ENCODE peak calls at places on chromosomes 2 and 18, in nine cellular contexts. E is uterus; A is coronary artery; N is sigmoid colon; O is GM13976; T is CD8-positive, alpha-beta T cell; P is fibroblast of lung; F is AG09309; I is Caco-2. B is an unnamed sample.

GRCh38 chr2:235595420-235596010 is 101.7 kb downstream of the AGAP1 start:
- DNase-seq in E (peak), A (no peak), N (peak), O (peak), T (peak), P (peak), F (peak), I (peak), B (peak)

GRCh38 chr2:118882693-118883336 is 35.4 kb upstream of the EN1 start:
- DNase-seq in E (peak), A (no peak), N (peak), O (peak), T (peak), P (peak), F (peak), I (peak), B (peak)

GRCh38 chr2:207161247-207161646 is 4.5 kb downstream of the KLF7 start:
- DNase-seq in E (no peak), A (no peak), N (no peak), O (no peak), T (no peak), P (no peak), F (no peak), I (no peak), B (no peak)

GRCh38 chr2:236498369-236498768 is 71.3 kb upstream of the ACKR3 start:
- DNase-seq in E (no peak), A (no peak), N (no peak), O (no peak), T (no peak), P (peak), F (no peak), I (no peak), B (no peak)

GRCh38 chr2:235479604-235480003 is 14.2 kb upstream of the AGAP1 start:
- DNase-seq in E (no peak), A (no peak), N (no peak), O (no peak), T (no peak), P (no peak), F (no peak), I (no peak), B (no peak)

GRCh38 chr2:71277536-71278103 is 50.7 kb upstream of the PAIP2B start:
- DNase-seq in E (no peak), A (no peak), N (no peak), O (peak), T (no peak), P (peak), F (no peak), I (peak), B (peak)

GRCh38 chr2:219542931-219543595 is 546 bp downstream of the CHPF start:
- DNase-seq in E (no peak), A (no peak), N (no peak), O (no peak), T (no peak), P (peak), F (no peak), I (peak), B (peak)

GRCh38 chr18:54119524-54120019 is 104.9 kb downstream of the MBD2 start:
- DNase-seq in E (no peak), A (no peak), N (no peak), O (peak), T (no peak), P (peak), F (no peak), I (no peak), B (peak)

GRCh38 chr2:71951067-71951436 is 196.6 kb downstream of the CYP26B1 start:
- DNase-seq in E (no peak), A (no peak), N (no peak), O (no peak), T (no peak), P (no peak), F (no peak), I (no peak), B (no peak)

GRCh38 chr2:95270541-95271081 is 3.6 kb upstream of the PROM2 start:
- DNase-seq in E (no peak), A (peak), N (no peak), O (no peak), T (no peak), P (no peak), F (no peak), I (peak), B (no peak)

GRCh38 chr2:20963867-20964266 is 80.0 kb downstream of the APOB start:
- DNase-seq in E (no peak), A (no peak), N (no peak), O (no peak), T (no peak), P (no peak), F (no peak), I (no peak), B (no peak)

GRCh38 chr2:98444436-98445166 is at the start of gene INPP4A:
- DNase-seq in E (peak), A (no peak), N (peak), O (peak), T (peak), P (peak), F (no peak), I (peak), B (peak)

GRCh38 chr18:70513502-70514171 is 224.8 kb downstream of the SOCS6 start:
- DNase-seq in E (no peak), A (no peak), N (no peak), O (no peak), T (no peak), P (no peak), F (no peak), I (no peak), B (no peak)

GRCh38 chr2:128273469-128274081 is 45.1 kb downstream of the HS6ST1 start:
- DNase-seq in E (no peak), A (peak), N (peak), O (no peak), T (no peak), P (no peak), F (no peak), I (peak), B (no peak)

GRCh38 chr18:47689386-47689785 is 241.1 kb downstream of the SMAD2 start:
- DNase-seq in E (no peak), A (no peak), N (no peak), O (no peak), T (no peak), P (no peak), F (no peak), I (no peak), B (no peak)

GRCh38 chr2:33086400-33087015 is 139.8 kb downstream of the LTBP1 start:
- DNase-seq in E (no peak), A (no peak), N (no peak), O (no peak), T (no peak), P (peak), F (no peak), I (no peak), B (no peak)

GRCh38 chr2:190178066-190178722 is 115.7 kb upstream of the MSTN start:
- DNase-seq in E (no peak), A (no peak), N (no peak), O (no peak), T (no peak), P (no peak), F (no peak), I (no peak), B (no peak)

GRCh38 chr2:190179754-190180312 is 117.3 kb upstream of the MSTN start:
- DNase-seq in E (no peak), A (no peak), N (no peak), O (peak), T (no peak), P (no peak), F (no peak), I (no peak), B (peak)

GRCh38 chr2:190182071-190182524 is 119.6 kb upstream of the MSTN start:
- DNase-seq in E (no peak), A (no peak), N (no peak), O (peak), T (no peak), P (no peak), F (no peak), I (no peak), B (peak)

GRCh38 chr2:190181066-190181681 is 118.6 kb upstream of the MSTN start:
- DNase-seq in E (no peak), A (no peak), N (no peak), O (no peak), T (no peak), P (no peak), F (no peak), I (no peak), B (peak)

DNA sequence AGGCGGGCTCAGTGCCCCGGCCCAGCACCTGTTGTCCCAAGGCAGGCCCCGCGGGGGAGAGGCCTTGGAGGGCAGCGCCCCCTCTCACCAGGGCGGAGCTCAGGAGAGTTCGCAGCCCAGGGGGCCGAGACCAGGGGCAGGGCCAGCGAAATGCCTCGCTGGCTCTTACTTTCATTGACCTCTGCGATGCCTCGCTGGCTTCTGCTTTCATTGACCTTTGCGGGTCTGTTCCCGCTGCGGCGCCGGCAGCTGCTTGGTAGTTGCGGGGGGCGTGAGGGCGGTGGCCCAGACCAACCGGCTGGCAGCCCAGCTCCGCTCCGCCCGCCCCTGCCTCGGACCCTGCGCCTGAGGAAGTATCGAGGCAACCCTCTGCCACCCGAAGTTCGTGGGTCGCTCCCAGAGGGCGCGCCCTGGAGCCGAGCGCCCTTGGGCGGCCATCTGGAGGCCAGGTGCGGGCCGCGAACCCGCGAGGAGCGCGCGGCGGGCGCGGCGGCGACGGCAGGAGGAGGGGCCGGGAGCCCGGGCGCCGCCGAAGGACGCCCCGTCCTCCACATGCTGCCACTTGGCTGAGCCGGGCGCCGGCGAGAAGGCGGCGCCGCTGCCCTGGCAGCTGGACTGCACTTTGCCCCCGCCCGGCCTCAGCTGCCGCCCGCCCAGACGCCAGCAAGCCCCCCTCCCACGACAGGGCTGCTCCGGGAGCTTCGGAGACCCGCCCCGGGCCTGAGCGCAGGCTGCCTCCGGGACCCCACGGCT is 118.0 kb upstream of the MSTN start:
- DNase-seq in E (peak), A (no peak), N (peak), O (peak), T (no peak), P (peak), F (no peak), I (peak), B (peak)
- TF ChIP-seq CTCF in E (no peak), A (no peak), N (peak), O (peak), T (no peak), P (peak), F (peak), I (peak), B (peak)

GRCh38 chr2:191020742-191021381 is 6.9 kb upstream of the STAT1 start:
- DNase-seq in E (peak), A (no peak), N (peak), O (peak), T (no peak), P (peak), F (peak), I (no peak), B (peak)
- TF ChIP-seq CTCF in E (no peak), A (no peak), N (no peak), O (no peak), T (no peak), P (no peak), F (no peak), I (no peak), B (no peak)

GRCh38 chr2:15831150-15831549 is 109.2 kb upstream of the MYCN start:
- DNase-seq in E (no peak), A (no peak), N (no peak), O (no peak), T (no peak), P (no peak), F (no peak), I (no peak), B (no peak)

GRCh38 chr2:15834381-15835031 is 105.8 kb upstream of the MYCN start:
- DNase-seq in E (no peak), A (peak), N (no peak), O (no peak), T (no peak), P (no peak), F (no peak), I (no peak), B (no peak)

GRCh38 chr2:15833731-15834130 is 106.6 kb upstream of the MYCN start:
- DNase-seq in E (no peak), A (no peak), N (no peak), O (no peak), T (no peak), P (no peak), F (no peak), I (no peak), B (no peak)

GRCh38 chr2:15832849-15833680 is 107.3 kb upstream of the MYCN start:
- DNase-seq in E (no peak), A (peak), N (no peak), O (no peak), T (no peak), P (no peak), F (no peak), I (no peak), B (no peak)

DNA sequence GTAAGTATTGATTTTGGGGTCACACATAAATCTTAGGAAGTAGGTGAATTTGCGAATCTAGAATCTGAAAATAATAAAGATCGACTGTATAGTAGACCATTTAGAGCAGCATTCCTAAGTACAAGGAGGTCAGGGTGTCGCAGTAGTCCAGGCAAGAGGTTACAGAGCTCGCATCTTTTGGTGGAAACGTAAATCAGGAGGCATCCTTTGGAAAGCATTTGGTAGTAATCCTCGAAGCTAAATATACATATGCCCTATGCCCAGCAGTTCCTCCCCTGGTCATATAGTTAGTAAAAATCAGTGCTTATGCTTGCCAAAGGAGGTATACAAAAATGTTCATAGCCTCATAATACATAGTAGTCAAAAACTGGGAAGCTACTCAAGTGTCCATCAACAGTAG is 108.0 kb upstream of the MYCN start:
- DNase-seq in E (no peak), A (no peak), N (no peak), O (no peak), T (no peak), P (no peak), F (no peak), I (no peak), B (no peak)
- TF ChIP-seq CTCF in E (no peak), A (no peak), N (no peak), O (no peak), T (no peak), P (no peak), F (no peak), I (no peak), B (no peak)

DNA sequence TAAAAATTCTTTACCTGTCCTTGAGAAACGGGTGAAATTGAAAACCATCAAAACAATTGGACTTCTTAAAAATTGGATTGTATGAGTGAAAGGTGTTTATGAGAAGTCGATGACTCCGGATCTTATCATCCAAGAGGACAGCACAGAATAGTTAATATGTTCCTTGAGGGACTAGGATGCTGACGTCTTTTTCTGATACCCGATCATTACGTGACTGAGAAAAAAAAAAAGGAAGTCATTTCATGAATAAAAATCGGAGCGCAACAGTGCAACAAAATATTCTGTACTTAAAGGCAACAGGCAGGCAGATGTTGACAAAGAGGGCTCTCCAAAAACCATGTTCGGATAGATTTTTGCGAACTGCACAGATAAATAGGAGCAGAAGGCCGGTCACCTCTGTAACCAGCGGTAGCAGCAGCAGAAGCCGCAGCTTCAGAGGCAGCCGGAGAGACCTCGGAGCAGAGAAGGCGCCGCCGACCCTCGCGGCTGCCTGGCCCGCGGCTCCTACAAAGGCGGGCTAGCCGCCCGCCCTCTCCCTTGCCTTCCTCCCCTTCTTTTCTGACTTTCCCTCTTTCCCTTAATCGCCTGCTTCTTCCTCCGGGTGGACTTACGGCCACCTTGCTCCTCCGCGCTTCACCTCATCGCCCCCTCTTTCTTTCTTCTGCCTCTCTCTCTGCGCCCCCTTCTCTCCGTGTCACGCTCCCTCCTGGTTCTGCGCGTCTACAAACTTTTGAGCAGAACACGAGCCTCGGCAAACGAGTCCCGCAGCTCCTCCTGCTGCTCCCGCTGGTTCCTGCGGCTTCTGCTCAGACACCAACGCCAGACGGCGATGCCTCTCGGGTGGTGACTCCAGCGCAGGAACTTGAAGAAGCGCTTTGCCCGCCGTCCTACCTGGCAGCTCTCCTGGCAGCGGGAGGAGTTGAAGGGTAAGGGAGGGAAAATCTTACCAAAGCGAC is at the start of gene ADCYAP1:
- DNase-seq in E (no peak), A (no peak), N (no peak), O (peak), T (no peak), P (peak), F (no peak), I (no peak), B (no peak)
- TF ChIP-seq CTCF in E (no peak), A (no peak), N (no peak), O (no peak), T (no peak), P (no peak), F (no peak), I (no peak), B (no peak)

GRCh38 chr2:79882548-79882947 is 369.7 kb downstream of the CTNNA2 start:
- DNase-seq in E (no peak), A (no peak), N (no peak), O (no peak), T (no peak), P (no peak), F (no peak), I (no peak), B (no peak)

GRCh38 chr2:79892123-79892522 is 379.3 kb downstream of the CTNNA2 start:
- DNase-seq in E (no peak), A (no peak), N (no peak), O (no peak), T (no peak), P (no peak), F (no peak), I (no peak), B (no peak)

GRCh38 chr2:79887747-79888374 is 375.0 kb downstream of the CTNNA2 start:
- DNase-seq in E (no peak), A (no peak), N (no peak), O (peak), T (no peak), P (peak), F (peak), I (no peak), B (peak)
- TF ChIP-seq CTCF in E (peak), A (no peak), N (peak), O (peak), T (peak), P (peak), F (peak), I (peak), B (peak)

GRCh38 chr2:145190031-145190703 is 670.2 kb upstream of the ZEB2 start:
- DNase-seq in E (no peak), A (no peak), N (no peak), O (no peak), T (no peak), P (peak), F (no peak), I (no peak), B (no peak)

GRCh38 chr2:145185696-145186095 is 665.8 kb upstream of the ZEB2 start:
- DNase-seq in E (peak), A (no peak), N (no peak), O (no peak), T (no peak), P (peak), F (no peak), I (no peak), B (no peak)

GRCh38 chr2:145184741-145185671 is 665.1 kb upstream of the ZEB2 start:
- DNase-seq in E (no peak), A (no peak), N (no peak), O (no peak), T (no peak), P (peak), F (peak), I (no peak), B (no peak)

GRCh38 chr2:145186303-145186702 is 666.4 kb upstream of the ZEB2 start:
- DNase-seq in E (peak), A (no peak), N (peak), O (peak), T (no peak), P (no peak), F (no peak), I (no peak), B (no peak)
- TF ChIP-seq CTCF in E (no peak), A (no peak), N (no peak), O (no peak), T (no peak), P (peak), F (peak), I (no peak), B (no peak)

GRCh38 chr2:224059178-224059577 is 20.1 kb upstream of the SERPINE2 start:
- DNase-seq in E (no peak), A (no peak), N (no peak), O (no peak), T (no peak), P (no peak), F (no peak), I (no peak), B (no peak)

GRCh38 chr2:224060783-224061482 is 21.8 kb upstream of the SERPINE2 start:
- DNase-seq in E (no peak), A (no peak), N (no peak), O (no peak), T (no peak), P (no peak), F (no peak), I (no peak), B (no peak)

GRCh38 chr2:224056889-224057288 is 17.8 kb upstream of the SERPINE2 start:
- DNase-seq in E (no peak), A (no peak), N (no peak), O (no peak), T (no peak), P (no peak), F (no peak), I (no peak), B (no peak)

GRCh38 chr2:224055101-224055500 is 16.0 kb upstream of the SERPINE2 start:
- DNase-seq in E (no peak), A (no peak), N (no peak), O (no peak), T (no peak), P (no peak), F (no peak), I (no peak), B (no peak)

GRCh38 chr2:224058048-224058775 is 19.1 kb upstream of the SERPINE2 start:
- DNase-seq in E (no peak), A (no peak), N (no peak), O (no peak), T (no peak), P (no peak), F (no peak), I (no peak), B (no peak)
- TF ChIP-seq CTCF in E (no peak), A (no peak), N (no peak), O (no peak), T (no peak), P (no peak), F (no peak), I (peak), B (no peak)

GRCh38 chr2:160292225-160292624 is 92.2 kb upstream of the ITGB6 start:
- DNase-seq in E (no peak), A (no peak), N (no peak), O (no peak), T (no peak), P (no peak), F (no peak), I (no peak), B (no peak)
- TF ChIP-seq CTCF in E (no peak), A (no peak), N (no peak), O (no peak), T (no peak), P (peak), F (peak), I (no peak), B (no peak)